ENCODE peak calls at places on chromosome 1, in ten cellular contexts. One of them, this sample, is unnamed.

GRCh38 chr1:193417945-193418744 is 231.7 kb upstream of the B3GALT2 start:
- DNase-seq in mesendoderm: no peak
- DNase-seq in HEK293T: no peak
- DNase-seq in IMR-90: peak; percentile 58
- DNase-seq in HFF-Myc: no peak
- DNase-seq in SJSA1: no peak
- DNase-seq in left ventricle myocardium inferior: no peak
- DNase-seq in fibroblast of the aortic adventitia: peak; percentile 52
- DNase-seq in stimulated activated CD4-positive, alpha-beta T cell treated with anti-CD3 and anti-CD28 coated beads, Interleukin-2, amount 100 ng/mL, for 24 hours: no peak
- DNase-seq in caudate nucleus: no peak
- DNase-seq in this sample: no peak

GRCh38 chr1:2382621-2383361 is 8.6 kb downstream of the MORN1 start:
- DNase-seq in mesendoderm: peak; percentile 67
- DNase-seq in HEK293T: peak; percentile 62
- DNase-seq in IMR-90: no peak
- DNase-seq in HFF-Myc: no peak
- DNase-seq in SJSA1: no peak
- DNase-seq in left ventricle myocardium inferior: no peak
- DNase-seq in fibroblast of the aortic adventitia: no peak
- DNase-seq in stimulated activated CD4-positive, alpha-beta T cell treated with anti-CD3 and anti-CD28 coated beads, Interleukin-2, amount 100 ng/mL, for 24 hours: no peak
- DNase-seq in caudate nucleus: no peak
- DNase-seq in this sample: peak; percentile 44

GRCh38 chr1:31501505-31501904 is 74.8 kb upstream of the TINAGL1 start:
- DNase-seq in mesendoderm: peak; percentile 51
- DNase-seq in HEK293T: peak; percentile 52
- DNase-seq in IMR-90: no peak
- DNase-seq in HFF-Myc: no peak
- DNase-seq in SJSA1: no peak
- DNase-seq in left ventricle myocardium inferior: no peak
- DNase-seq in fibroblast of the aortic adventitia: no peak
- DNase-seq in stimulated activated CD4-positive, alpha-beta T cell treated with anti-CD3 and anti-CD28 coated beads, Interleukin-2, amount 100 ng/mL, for 24 hours: no peak
- DNase-seq in caudate nucleus: no peak
- DNase-seq in this sample: no peak

GRCh38 chr1:2916706-2917105 is 104.6 kb upstream of the ACTRT2 start:
- DNase-seq in mesendoderm: no peak
- DNase-seq in HEK293T: no peak
- DNase-seq in IMR-90: no peak
- DNase-seq in HFF-Myc: no peak
- DNase-seq in SJSA1: no peak
- DNase-seq in left ventricle myocardium inferior: no peak
- DNase-seq in fibroblast of the aortic adventitia: no peak
- DNase-seq in stimulated activated CD4-positive, alpha-beta T cell treated with anti-CD3 and anti-CD28 coated beads, Interleukin-2, amount 100 ng/mL, for 24 hours: no peak
- DNase-seq in caudate nucleus: no peak
- DNase-seq in this sample: no peak

GRCh38 chr1:229819091-229819490 is 193.0 kb downstream of the URB2 start:
- DNase-seq in mesendoderm: no peak
- DNase-seq in HEK293T: no peak
- DNase-seq in IMR-90: no peak
- DNase-seq in HFF-Myc: no peak
- DNase-seq in SJSA1: no peak
- DNase-seq in left ventricle myocardium inferior: no peak
- DNase-seq in fibroblast of the aortic adventitia: no peak
- DNase-seq in stimulated activated CD4-positive, alpha-beta T cell treated with anti-CD3 and anti-CD28 coated beads, Interleukin-2, amount 100 ng/mL, for 24 hours: no peak
- DNase-seq in caudate nucleus: no peak
- DNase-seq in this sample: no peak

GRCh38 chr1:228830954-228831481 is 95.7 kb downstream of the RHOU start:
- DNase-seq in mesendoderm: no peak
- DNase-seq in HEK293T: no peak
- DNase-seq in IMR-90: peak; percentile 65
- DNase-seq in HFF-Myc: peak; percentile 39
- DNase-seq in SJSA1: peak; percentile 73
- DNase-seq in left ventricle myocardium inferior: no peak
- DNase-seq in fibroblast of the aortic adventitia: peak; percentile 30
- DNase-seq in stimulated activated CD4-positive, alpha-beta T cell treated with anti-CD3 and anti-CD28 coated beads, Interleukin-2, amount 100 ng/mL, for 24 hours: no peak
- DNase-seq in caudate nucleus: no peak
- DNase-seq in this sample: no peak

GRCh38 chr1:156895408-156895874 is 1.9 kb downstream of the PEAR1 start:
- DNase-seq in mesendoderm: no peak
- DNase-seq in HEK293T: no peak
- DNase-seq in IMR-90: peak; percentile 27
- DNase-seq in HFF-Myc: no peak
- DNase-seq in SJSA1: no peak
- DNase-seq in left ventricle myocardium inferior: no peak
- DNase-seq in fibroblast of the aortic adventitia: peak; percentile 58
- DNase-seq in stimulated activated CD4-positive, alpha-beta T cell treated with anti-CD3 and anti-CD28 coated beads, Interleukin-2, amount 100 ng/mL, for 24 hours: no peak
- DNase-seq in caudate nucleus: no peak
- DNase-seq in this sample: no peak

GRCh38 chr1:207888647-207889046 is 22.3 kb downstream of the CD34 start:
- DNase-seq in mesendoderm: no peak
- DNase-seq in HEK293T: no peak
- DNase-seq in IMR-90: no peak
- DNase-seq in HFF-Myc: no peak
- DNase-seq in SJSA1: no peak
- DNase-seq in left ventricle myocardium inferior: no peak
- DNase-seq in fibroblast of the aortic adventitia: no peak
- DNase-seq in stimulated activated CD4-positive, alpha-beta T cell treated with anti-CD3 and anti-CD28 coated beads, Interleukin-2, amount 100 ng/mL, for 24 hours: no peak
- DNase-seq in caudate nucleus: no peak
- DNase-seq in this sample: no peak

GRCh38 chr1:96256391-96256790 is 465.2 kb upstream of the PTBP2 start:
- DNase-seq in mesendoderm: no peak
- DNase-seq in HEK293T: no peak
- DNase-seq in IMR-90: no peak
- DNase-seq in HFF-Myc: no peak
- DNase-seq in SJSA1: no peak
- DNase-seq in left ventricle myocardium inferior: no peak
- DNase-seq in fibroblast of the aortic adventitia: no peak
- DNase-seq in stimulated activated CD4-positive, alpha-beta T cell treated with anti-CD3 and anti-CD28 coated beads, Interleukin-2, amount 100 ng/mL, for 24 hours: no peak
- DNase-seq in caudate nucleus: no peak
- DNase-seq in this sample: no peak